ENCODE peak calls at places on chromosomes 4 and X, in four cellular contexts. One of them, this sample, is unnamed.

GRCh38 chrX:57453901-57454300 is 137.9 kb upstream of the ZXDB start:
- DNase-seq in HepG2: peak
- DNase-seq in K562: peak
- DNase-seq in H1: no peak
- DNase-seq in this sample: no peak

GRCh38 chr4:69546121-69546520 is 50.4 kb upstream of the UGT2B4 start:
- DNase-seq in HepG2: no peak
- DNase-seq in K562: no peak
- DNase-seq in H1: no peak
- DNase-seq in this sample: no peak

GRCh38 chrX:47877327-47877726 is 40.6 kb downstream of the ZNF81 start:
- DNase-seq in HepG2: no peak
- DNase-seq in K562: no peak
- DNase-seq in H1: no peak
- DNase-seq in this sample: no peak

GRCh38 chr4:169051936-169052335 is 41.9 kb upstream of the CBR4 start:
- DNase-seq in HepG2: no peak
- DNase-seq in K562: no peak
- DNase-seq in H1: no peak
- DNase-seq in this sample: no peak

GRCh38 chrX:17552251-17552650 is 177.3 kb downstream of the NHS start:
- DNase-seq in HepG2: no peak
- DNase-seq in K562: no peak
- DNase-seq in H1: no peak
- DNase-seq in this sample: no peak

GRCh38 chr4:126986828-126987227 is 645.9 kb upstream of the INTU start:
- DNase-seq in HepG2: no peak
- DNase-seq in K562: no peak
- DNase-seq in H1: no peak
- DNase-seq in this sample: no peak

GRCh38 chrX:133005038-133005437 is 46.6 kb upstream of the HS6ST2 start:
- DNase-seq in HepG2: peak
- DNase-seq in K562: peak
- DNase-seq in H1: no peak
- DNase-seq in this sample: no peak

GRCh38 chrX:85611926-85612325 is 232.5 kb upstream of the POF1B start:
- DNase-seq in HepG2: no peak
- DNase-seq in K562: no peak
- DNase-seq in H1: no peak
- DNase-seq in this sample: no peak

GRCh38 chr4:118774989-118775388 is 60.9 kb downstream of the SEC24D start:
- DNase-seq in HepG2: no peak
- DNase-seq in K562: no peak
- DNase-seq in H1: no peak
- DNase-seq in this sample: no peak

GRCh38 chr4:5232549-5232948 is 181.3 kb downstream of the STK32B start:
- DNase-seq in HepG2: no peak
- DNase-seq in K562: no peak
- DNase-seq in H1: no peak
- DNase-seq in this sample: no peak

GRCh38 chr4:122073615-122074014 is 78.5 kb upstream of the BLTP1 start:
- DNase-seq in HepG2: no peak
- DNase-seq in K562: no peak
- DNase-seq in H1: no peak
- DNase-seq in this sample: no peak

GRCh38 chr4:98374643-98375042 is 113.5 kb downstream of the RAP1GDS1 start:
- DNase-seq in HepG2: no peak
- DNase-seq in K562: no peak
- DNase-seq in H1: no peak
- DNase-seq in this sample: no peak

GRCh38 chrX:38004046-38004445 is 2.3 kb upstream of the SYTL5 start:
- DNase-seq in HepG2: no peak
- DNase-seq in K562: no peak
- DNase-seq in H1: no peak
- DNase-seq in this sample: no peak

GRCh38 chr4:101596786-101597185 is 193.7 kb upstream of the BANK1 start:
- DNase-seq in HepG2: no peak
- DNase-seq in K562: no peak
- DNase-seq in H1: no peak
- DNase-seq in this sample: no peak

GRCh38 chrX:103585421-103586313 is at the start of gene TCEAL4:
- DNase-seq in HepG2: no peak
- DNase-seq in K562: no peak
- DNase-seq in H1: peak
- DNase-seq in this sample: no peak

GRCh38 chr4:24688453-24688852 is 104.1 kb upstream of the DHX15 start:
- DNase-seq in HepG2: no peak
- DNase-seq in K562: no peak
- DNase-seq in H1: no peak
- DNase-seq in this sample: no peak

GRCh38 chr4:154368060-154368459 is 123.5 kb downstream of the DCHS2 start:
- DNase-seq in HepG2: no peak
- DNase-seq in K562: no peak
- DNase-seq in H1: no peak
- DNase-seq in this sample: no peak

GRCh38 chr4:130849985-130850632 is 1754.2 kb downstream of the C4orf33 start:
- DNase-seq in HepG2: no peak
- DNase-seq in K562: no peak
- DNase-seq in H1: no peak
- DNase-seq in this sample: no peak

GRCh38 chrX:3990569-3990968 is 277.1 kb upstream of the PRKX start:
- DNase-seq in HepG2: no peak
- DNase-seq in K562: no peak
- DNase-seq in H1: no peak
- DNase-seq in this sample: no peak

GRCh38 chrX:9566150-9566621 is 101.3 kb downstream of the TBL1X start:
- DNase-seq in HepG2: peak
- DNase-seq in K562: peak
- DNase-seq in H1: no peak
- DNase-seq in this sample: peak

DNA sequence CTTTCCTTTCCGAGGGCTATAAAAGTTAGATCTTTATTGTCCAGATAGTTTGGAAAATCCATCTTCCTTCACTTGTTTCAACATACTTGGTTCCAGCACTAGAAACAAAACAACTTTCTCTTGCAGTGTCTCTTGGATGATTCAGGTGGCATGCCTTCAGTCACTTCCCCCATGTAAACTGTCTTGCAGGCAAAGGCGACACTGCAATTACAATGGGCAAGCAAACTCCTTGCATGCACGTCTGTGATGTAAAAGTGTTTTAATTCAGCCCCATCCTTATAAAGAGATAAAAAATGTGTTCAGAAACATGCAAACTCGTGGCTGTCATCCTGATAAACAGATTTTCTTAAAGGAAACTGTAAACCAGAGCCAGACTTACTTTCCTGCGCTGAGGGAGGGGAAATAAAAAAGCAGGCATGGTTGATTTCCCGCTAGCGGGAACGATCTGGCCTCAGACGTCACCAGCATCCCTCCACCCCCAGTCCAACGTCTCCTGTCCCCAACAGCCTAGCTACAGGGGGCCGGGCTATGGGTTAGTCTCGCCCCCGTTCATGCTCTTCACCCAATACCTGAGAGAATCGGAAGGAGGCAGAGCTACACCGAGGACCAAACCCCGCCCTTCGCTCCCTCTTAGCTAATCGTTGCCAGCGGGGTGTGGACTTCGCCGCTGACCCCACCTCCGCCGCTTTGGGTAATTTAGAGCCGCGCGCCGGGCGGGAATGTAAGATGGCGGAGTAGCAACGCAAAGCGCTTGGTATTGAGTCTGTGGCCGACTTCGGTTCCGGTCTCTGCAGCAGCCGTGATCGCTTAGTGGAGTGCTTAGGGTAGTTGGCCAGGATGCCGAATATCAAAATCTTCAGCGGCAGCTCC is at the start of gene PRPS1:
- DNase-seq in HepG2: peak
- DNase-seq in K562: peak
- DNase-seq in H1: peak
- DNase-seq in this sample: peak
- TF ChIP-seq FOSL1 in HepG2: no peak
- TF ChIP-seq FOSL1 in K562: no peak
- TF ChIP-seq FOSL1 in H1: no peak
- TF ChIP-seq FOSL1 in this sample: no peak

GRCh38 chr4:94536049-94536448 is 84.3 kb downstream of the PDLIM5 start:
- DNase-seq in HepG2: no peak
- DNase-seq in K562: peak
- DNase-seq in H1: no peak
- DNase-seq in this sample: no peak
- TF ChIP-seq FOSL1 in HepG2: no peak
- TF ChIP-seq FOSL1 in K562: no peak
- TF ChIP-seq FOSL1 in H1: no peak
- TF ChIP-seq FOSL1 in this sample: no peak

DNA sequence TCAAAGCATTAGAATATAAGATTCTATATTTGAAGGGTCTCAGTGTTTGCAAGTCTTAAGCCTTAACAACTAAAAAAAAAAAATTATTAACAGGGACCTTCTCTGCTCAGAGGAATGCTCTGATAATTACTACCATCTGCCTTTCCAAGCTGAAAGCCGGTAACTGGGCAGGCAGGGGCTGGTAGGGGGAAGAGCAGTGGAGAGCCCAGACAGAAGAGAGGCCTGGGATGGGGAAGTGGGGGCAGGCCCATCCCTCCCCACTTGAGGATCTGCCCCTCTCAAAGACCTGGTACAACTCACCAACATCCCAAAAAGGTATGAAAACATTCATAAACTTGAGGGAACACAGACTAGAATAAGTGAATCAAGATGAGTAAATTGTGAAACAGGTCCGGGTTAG is 113.9 kb downstream of the QDPR start:
- DNase-seq in HepG2: no peak
- DNase-seq in K562: no peak
- DNase-seq in H1: no peak
- DNase-seq in this sample: no peak
- TF ChIP-seq FOSL1 in HepG2: no peak
- TF ChIP-seq FOSL1 in K562: no peak
- TF ChIP-seq FOSL1 in H1: no peak
- TF ChIP-seq FOSL1 in this sample: no peak

GRCh38 chr4:76622717-76623116 is 187.7 kb downstream of the SHROOM3 start:
- DNase-seq in HepG2: no peak
- DNase-seq in K562: no peak
- DNase-seq in H1: no peak
- DNase-seq in this sample: no peak

GRCh38 chr4:76625316-76625715 is 190.3 kb downstream of the SHROOM3 start:
- DNase-seq in HepG2: no peak
- DNase-seq in K562: no peak
- DNase-seq in H1: no peak
- DNase-seq in this sample: no peak

GRCh38 chr4:76623217-76624060 is 188.4 kb downstream of the SHROOM3 start:
- DNase-seq in HepG2: no peak
- DNase-seq in K562: no peak
- DNase-seq in H1: no peak
- DNase-seq in this sample: no peak

GRCh38 chr4:76622126-76622525 is 187.1 kb downstream of the SHROOM3 start:
- DNase-seq in HepG2: no peak
- DNase-seq in K562: no peak
- DNase-seq in H1: no peak
- DNase-seq in this sample: no peak

DNA sequence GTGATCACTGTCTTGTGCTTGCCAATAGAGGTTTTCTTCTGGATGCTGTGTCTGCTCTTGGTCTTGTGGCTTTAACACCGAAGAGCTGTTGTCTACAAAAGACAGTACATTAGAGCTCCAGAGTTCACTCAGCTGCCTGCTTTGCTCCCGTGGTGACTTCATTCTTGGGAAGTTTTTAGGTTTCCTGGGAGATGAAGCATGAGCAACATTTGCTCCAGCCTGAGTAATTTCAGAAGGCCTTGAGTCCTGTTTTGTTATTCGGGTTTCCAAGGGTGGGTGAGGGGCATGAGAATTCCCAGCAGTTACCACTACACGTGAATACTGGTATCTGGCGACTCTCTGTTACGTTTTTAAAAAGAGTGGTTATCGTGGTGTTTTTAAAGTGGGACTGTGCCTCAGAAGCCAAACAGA is 189.2 kb downstream of the SHROOM3 start:
- DNase-seq in HepG2: no peak
- DNase-seq in K562: no peak
- DNase-seq in H1: no peak
- DNase-seq in this sample: no peak
- TF ChIP-seq FOSL1 in HepG2: no peak
- TF ChIP-seq FOSL1 in K562: no peak
- TF ChIP-seq FOSL1 in H1: no peak
- TF ChIP-seq FOSL1 in this sample: no peak

GRCh38 chr4:32562010-32562409 is 1841.8 kb downstream of the PCDH7 start:
- DNase-seq in HepG2: no peak
- DNase-seq in K562: no peak
- DNase-seq in H1: no peak
- DNase-seq in this sample: no peak

GRCh38 chr4:32560306-32560705 is 1840.1 kb downstream of the PCDH7 start:
- DNase-seq in HepG2: no peak
- DNase-seq in K562: no peak
- DNase-seq in H1: no peak
- DNase-seq in this sample: no peak
- TF ChIP-seq FOSL1 in HepG2: no peak
- TF ChIP-seq FOSL1 in K562: no peak
- TF ChIP-seq FOSL1 in H1: no peak
- TF ChIP-seq FOSL1 in this sample: no peak

GRCh38 chrX:40947276-40947675 is 138.0 kb upstream of the USP9X start:
- DNase-seq in HepG2: no peak
- DNase-seq in K562: peak
- DNase-seq in H1: no peak
- DNase-seq in this sample: no peak

GRCh38 chrX:40943093-40943641 is 142.1 kb upstream of the USP9X start:
- DNase-seq in HepG2: no peak
- DNase-seq in K562: no peak
- DNase-seq in H1: no peak
- DNase-seq in this sample: no peak

GRCh38 chrX:40949071-40949470 is 136.2 kb upstream of the USP9X start:
- DNase-seq in HepG2: no peak
- DNase-seq in K562: no peak
- DNase-seq in H1: no peak
- DNase-seq in this sample: no peak

GRCh38 chrX:40950546-40950945 is 134.7 kb upstream of the USP9X start:
- DNase-seq in HepG2: no peak
- DNase-seq in K562: no peak
- DNase-seq in H1: peak
- DNase-seq in this sample: no peak

GRCh38 chrX:40945366-40945713 is 139.9 kb upstream of the USP9X start:
- DNase-seq in HepG2: no peak
- DNase-seq in K562: peak
- DNase-seq in H1: no peak
- DNase-seq in this sample: peak
- TF ChIP-seq FOSL1 in HepG2: no peak
- TF ChIP-seq FOSL1 in K562: peak
- TF ChIP-seq FOSL1 in H1: no peak
- TF ChIP-seq FOSL1 in this sample: peak